ENCODE peak calls at places on chromosomes 7 and 10, in six cellular contexts. L is neural progenitor cell, N is GM23248, D is GM23338, M is PC-3, R is HCT116. C is an unnamed sample.

GRCh38 chr10:91983403-91983802 is 59.8 kb downstream of the BTAF1 start:
- DNase-seq in L (no peak), D (peak), N (no peak), R (no peak), M (no peak), C (no peak)

GRCh38 chr10:77798940-77799339 is 127.6 kb downstream of the DLG5 start:
- DNase-seq in R (no peak), L (no peak), M (no peak), D (no peak), N (peak), C (no peak)

GRCh38 chr7:141617280-141617679 is 66.1 kb downstream of the AGK start:
- DNase-seq in N (no peak), L (no peak), R (no peak), D (no peak), M (peak), C (no peak)

GRCh38 chr7:121088870-121089269 is 100.4 kb downstream of the CPED1 start:
- DNase-seq in L (no peak), D (no peak), N (no peak), R (no peak), M (no peak), C (no peak)

GRCh38 chr10:34148258-34148657 is 666.8 kb downstream of the PARD3 start:
- DNase-seq in N (no peak), R (no peak), D (no peak), M (no peak), L (no peak), C (no peak)

GRCh38 chr10:30083934-30084333 is 24.5 kb upstream of the JCAD start:
- DNase-seq in L (no peak), N (no peak), R (no peak), M (no peak), D (no peak), C (no peak)

GRCh38 chr10:99711129-99711719 is 20.7 kb downstream of the COX15 start:
- DNase-seq in D (peak), M (peak), N (peak), R (peak), L (peak), C (peak)

GRCh38 chr7:66505531-66506451 is 122.9 kb upstream of the KCTD7 start:
- DNase-seq in R (no peak), M (no peak), N (peak), L (no peak), D (no peak), C (no peak)

GRCh38 chr7:111029574-111030357 is 61.2 kb upstream of the LRRN3 start:
- DNase-seq in L (no peak), D (no peak), N (peak), R (no peak), M (no peak), C (peak)

GRCh38 chr7:37571806-37572205 is 111.8 kb upstream of the GPR141 start:
- DNase-seq in M (no peak), R (no peak), N (no peak), L (no peak), D (no peak), C (no peak)

GRCh38 chr10:89664206-89664605 is 19.2 kb upstream of the PANK1 start:
- DNase-seq in N (no peak), L (no peak), D (no peak), R (no peak), M (no peak), C (no peak)

GRCh38 chr10:12195281-12195602 is 449 bp downstream of the NUDT5 start:
- DNase-seq in L (no peak), M (peak), R (no peak), D (no peak), N (no peak), C (no peak)

DNA sequence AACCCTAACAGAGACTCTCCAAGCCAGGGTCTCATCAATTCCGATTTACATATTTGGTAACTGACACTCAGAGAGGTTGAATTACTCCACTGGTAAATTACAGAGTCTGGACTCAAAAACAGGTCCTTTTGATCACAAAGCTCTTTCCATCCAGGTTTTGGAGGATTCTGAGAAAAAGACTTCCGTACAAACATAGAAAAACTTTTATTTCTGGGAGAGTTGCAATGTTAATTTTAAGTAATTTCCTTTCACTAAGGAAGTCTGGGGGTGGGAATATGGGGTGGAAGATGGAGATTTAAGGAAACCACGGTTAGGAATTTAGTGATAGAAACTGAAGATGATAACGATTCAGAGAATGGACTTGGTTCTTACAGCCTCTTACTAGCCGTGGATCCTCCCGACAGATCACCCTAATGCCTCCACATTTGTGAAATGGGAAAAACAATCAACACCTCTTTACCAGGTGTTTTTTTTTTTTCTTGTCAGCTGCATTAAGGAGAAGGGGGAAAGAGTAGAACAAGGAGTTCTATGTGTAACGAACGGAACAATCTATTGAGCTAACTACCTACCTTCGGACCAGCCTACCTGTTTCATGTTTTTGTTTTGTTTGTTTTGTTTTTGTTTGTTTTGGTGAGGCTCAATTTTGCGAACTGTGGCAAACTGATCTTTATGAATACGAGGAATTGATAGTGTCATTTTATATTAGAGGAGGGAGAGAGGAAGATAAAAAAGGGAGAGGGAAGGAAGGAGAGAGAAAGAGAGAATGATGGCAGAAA is 1.7 kb upstream of the RBM20 start:
- DNase-seq in D (no peak), L (no peak), M (no peak), N (no peak), R (no peak), C (no peak)
- TF ChIP-seq EZH2 in D (peak), L (peak), M (no peak), N (no peak), R (no peak), C (no peak)

GRCh38 chr7:112989531-112989930 is 97.1 kb downstream of the GPR85 start:
- DNase-seq in R (no peak), M (peak), L (no peak), D (no peak), N (no peak), C (no peak)
- TF ChIP-seq EZH2phosphoT487 in R (no peak), M (no peak), L (no peak), D (no peak), N (no peak), C (no peak)

GRCh38 chr7:97006146-97006950 is 995 bp downstream of the DLX6 start:
- DNase-seq in N (peak), L (peak), M (no peak), D (peak), R (no peak), C (peak)
- H3K27ac ChIP-seq in N (no peak), L (no peak), M (no peak), D (no peak), R (no peak), C (peak)

GRCh38 chr7:5421626-5422323 is 1.9 kb downstream of the TNRC18 start:
- DNase-seq in R (no peak), M (peak), N (peak), D (peak), L (peak), C (peak)

GRCh38 chr7:5423844-5424688 is 432 bp upstream of the TNRC18 start:
- DNase-seq in D (peak), L (peak), N (peak), M (peak), R (peak), C (peak)

GRCh38 chr7:5422324-5423271 is 1.0 kb downstream of the TNRC18 start:
- DNase-seq in N (peak), M (peak), R (no peak), D (peak), L (peak), C (peak)

GRCh38 chr7:5424689-5425506 is 1.3 kb upstream of the TNRC18 start:
- DNase-seq in L (peak), R (no peak), D (peak), M (peak), N (peak), C (peak)

DNA sequence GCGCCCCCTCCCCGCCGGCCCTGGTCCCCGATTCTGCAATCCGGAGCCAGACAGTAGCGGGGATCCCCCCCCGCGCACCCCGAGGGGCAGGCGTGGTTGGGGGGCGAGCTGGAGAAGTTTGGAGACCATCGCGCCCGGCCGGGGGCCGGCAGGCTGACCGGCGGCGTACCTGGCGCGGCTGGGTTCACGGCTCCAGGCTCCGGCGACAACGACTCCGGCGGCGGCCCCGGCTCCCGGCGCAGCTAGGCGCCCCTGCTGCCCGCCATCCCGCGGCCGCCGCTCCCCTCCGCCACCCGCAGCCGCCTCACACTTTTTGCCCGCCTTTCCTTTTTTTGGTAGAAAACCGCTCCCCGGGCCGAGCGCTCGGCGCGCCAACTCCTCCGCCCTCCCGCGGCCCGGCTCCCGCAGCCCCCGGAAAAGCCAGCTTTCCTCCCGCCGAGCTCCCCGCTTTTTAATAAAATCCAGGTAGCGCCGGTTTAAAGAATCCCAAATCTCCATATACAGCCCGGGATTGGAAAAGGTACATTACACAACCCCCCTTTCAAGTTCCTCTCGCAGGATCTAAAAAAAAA is at the start of gene TNRC18:
- DNase-seq in R (no peak), M (no peak), L (no peak), N (no peak), D (no peak), C (no peak)
- TF ChIP-seq EZH2 in R (no peak), M (no peak), L (no peak), N (no peak), D (peak), C (no peak)

C was measured in hepatocyte.